ENCODE peak calls at places on chromosomes 11 and 22, in five cellular contexts. H is A549, Q is transverse colon, V is HepG2, E is H1. X is an unnamed sample.

GRCh38 chr22:44392446-44392921 is 79.7 kb upstream of the SHISAL1 start:
- DNase-seq in H (no peak), Q (no peak), V (no peak), E (peak; percentile 38), X (peak; percentile 62)

GRCh38 chr22:30902496-30903357 is 65.8 kb downstream of the MORC2 start:
- DNase-seq in H (no peak), Q (no peak), V (no peak), E (peak; percentile 20), X (no peak)

GRCh38 chr11:41872458-41872857 is 413.0 kb upstream of the LRRC4C start:
- DNase-seq in H (no peak), Q (no peak), V (no peak), E (no peak), X (no peak)

GRCh38 chr22:48167238-48167637 is 1404.8 kb downstream of the TBC1D22A start:
- DNase-seq in H (no peak), Q (no peak), V (no peak), E (no peak), X (no peak)

GRCh38 chr22:26589367-26589844 is 526 bp downstream of the TPST2 start:
- DNase-seq in H (peak; percentile 20), Q (peak; percentile 57), V (no peak), E (peak; percentile 61), X (no peak)

GRCh38 chr22:45656577-45656976 is 15.1 kb upstream of the ATXN10 start:
- DNase-seq in H (no peak), Q (no peak), V (peak; percentile 43), E (no peak), X (no peak)

GRCh38 chr11:9461760-9462134 is 935 bp downstream of the ZNF143 start:
- DNase-seq in H (peak; percentile 33), Q (no peak), V (peak; percentile 12), E (no peak), X (no peak)

GRCh38 chr11:65204646-65205601 is 23.2 kb downstream of the CAPN1 start:
- DNase-seq in H (peak; percentile 48), Q (no peak), V (peak; percentile 37), E (peak; percentile 95), X (no peak)

GRCh38 chr11:135075740-135076139 is 663.7 kb upstream of the B3GAT1 start:
- DNase-seq in H (peak; percentile 83), Q (peak; percentile 32), V (peak; percentile 78), E (peak; percentile 98), X (no peak)

GRCh38 chr22:31753005-31753633 is 700 bp upstream of the DEPDC5 start:
- DNase-seq in H (peak; percentile 5), Q (peak; percentile 18), V (peak; percentile 87), E (peak; percentile 76), X (peak; percentile 81)

GRCh38 chr11:15955595-15955994 is 400.8 kb downstream of the SOX6 start:
- DNase-seq in H (no peak), Q (no peak), V (no peak), E (no peak), X (no peak)

GRCh38 chr22:31836010-31836409 is 82.2 kb downstream of the DEPDC5 start:
- DNase-seq in H (no peak), Q (no peak), V (no peak), E (no peak), X (no peak)

GRCh38 chr11:65274734-65275682 is 13.2 kb downstream of the POLA2 start:
- DNase-seq in H (peak; percentile 85), Q (peak; percentile 79), V (peak; percentile 89), E (no peak), X (no peak)

GRCh38 chr11:44229003-44229570 is 80.9 kb downstream of the ALX4 start:
- DNase-seq in H (no peak), Q (peak; percentile 44), V (no peak), E (no peak), X (no peak)

GRCh38 chr11:78022397-78023396 is at the start of gene KCTD14:
- DNase-seq in H (no peak), Q (peak; percentile 69), V (peak; percentile 53), E (peak; percentile 78), X (no peak)

GRCh38 chr11:112459001-112459400 is 198.3 kb upstream of the PLET1 start:
- DNase-seq in H (no peak), Q (no peak), V (no peak), E (no peak), X (no peak)

GRCh38 chr11:121592708-121593107 is 139.9 kb upstream of the SORL1-AS1 start:
- DNase-seq in H (no peak), Q (no peak), V (no peak), E (no peak), X (no peak)

GRCh38 chr11:121596195-121597145 is 143.7 kb upstream of the SORL1-AS1 start:
- DNase-seq in H (no peak), Q (no peak), V (no peak), E (no peak), X (no peak)

GRCh38 chr11:121590772-121591404 is 138.1 kb upstream of the SORL1-AS1 start:
- DNase-seq in H (no peak), Q (no peak), V (no peak), E (no peak), X (no peak)

GRCh38 chr11:121591405-121592033 is 138.8 kb upstream of the SORL1-AS1 start:
- DNase-seq in H (peak; percentile 63), Q (peak; percentile 73), V (peak; percentile 59), E (peak; percentile 81), X (no peak)

DNA sequence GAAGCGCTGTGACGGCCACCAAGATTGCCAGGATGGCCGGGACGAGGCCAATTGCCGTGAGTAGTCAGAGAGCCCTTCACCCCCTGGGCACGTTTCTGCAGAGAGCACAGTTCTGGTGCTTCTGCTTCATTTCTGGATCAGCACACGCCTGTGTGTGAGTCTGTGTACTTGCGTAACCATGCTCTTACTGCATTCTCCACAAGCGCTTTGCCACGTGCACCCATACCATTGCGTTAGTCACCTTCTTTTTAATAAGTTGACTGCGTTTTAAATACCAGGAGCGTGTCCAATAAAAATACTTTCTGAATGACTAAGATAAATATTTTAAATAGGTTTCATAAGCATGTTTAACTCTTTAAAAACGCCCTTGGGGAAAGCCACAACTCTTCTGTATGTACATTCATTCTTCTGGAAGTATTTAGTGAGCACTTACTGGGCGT is 143.0 kb upstream of the SORL1-AS1 start:
- DNase-seq in H (peak; percentile 51), Q (no peak), V (no peak), E (no peak), X (no peak)
- TF ChIP-seq EP300 in H (no peak), Q (peak; percentile 74), V (no peak), E (no peak), X (peak; percentile 77)

DNA sequence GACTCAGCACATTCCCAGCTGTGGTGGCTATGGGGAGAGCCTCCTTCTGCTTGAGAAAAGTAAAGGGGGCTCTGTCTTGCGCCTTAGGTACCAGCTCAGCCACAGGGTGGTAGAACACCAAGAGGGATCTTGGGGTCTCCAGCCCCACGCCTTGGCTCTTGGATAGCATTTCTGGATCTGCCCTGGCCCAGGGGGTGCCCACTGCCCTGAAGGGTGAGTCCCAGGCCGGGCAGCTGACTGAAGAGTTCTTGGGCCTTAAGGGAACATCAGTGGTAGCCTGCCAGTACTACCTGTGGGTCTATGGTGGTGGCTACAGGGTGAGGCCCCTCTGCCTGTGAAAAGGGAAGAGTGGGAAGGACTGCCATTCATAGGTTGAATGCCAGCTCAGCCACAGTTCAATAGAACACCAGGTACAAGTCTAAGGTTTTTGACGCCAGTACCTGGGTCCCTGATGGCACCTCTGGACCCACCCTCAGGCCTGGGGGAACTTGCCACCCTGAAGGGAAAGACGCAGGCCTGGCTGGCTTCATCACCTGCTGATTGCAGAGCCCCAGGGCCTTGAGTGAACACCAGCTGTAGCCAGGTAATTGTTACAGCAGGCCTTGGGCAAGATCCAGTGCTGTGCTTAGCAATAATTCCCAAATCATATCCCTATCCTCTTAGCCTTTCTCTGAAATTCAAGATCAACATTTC is 3.9 kb downstream of the CWF19L2 start:
- DNase-seq in H (no peak), Q (no peak), V (no peak), E (no peak), X (no peak)
- H3K27ac ChIP-seq in H (no peak overlapping the region), Q (no peak overlapping the region), V (no peak overlapping the region), E (no peak overlapping the region), X (no peak overlapping the region)

DNA sequence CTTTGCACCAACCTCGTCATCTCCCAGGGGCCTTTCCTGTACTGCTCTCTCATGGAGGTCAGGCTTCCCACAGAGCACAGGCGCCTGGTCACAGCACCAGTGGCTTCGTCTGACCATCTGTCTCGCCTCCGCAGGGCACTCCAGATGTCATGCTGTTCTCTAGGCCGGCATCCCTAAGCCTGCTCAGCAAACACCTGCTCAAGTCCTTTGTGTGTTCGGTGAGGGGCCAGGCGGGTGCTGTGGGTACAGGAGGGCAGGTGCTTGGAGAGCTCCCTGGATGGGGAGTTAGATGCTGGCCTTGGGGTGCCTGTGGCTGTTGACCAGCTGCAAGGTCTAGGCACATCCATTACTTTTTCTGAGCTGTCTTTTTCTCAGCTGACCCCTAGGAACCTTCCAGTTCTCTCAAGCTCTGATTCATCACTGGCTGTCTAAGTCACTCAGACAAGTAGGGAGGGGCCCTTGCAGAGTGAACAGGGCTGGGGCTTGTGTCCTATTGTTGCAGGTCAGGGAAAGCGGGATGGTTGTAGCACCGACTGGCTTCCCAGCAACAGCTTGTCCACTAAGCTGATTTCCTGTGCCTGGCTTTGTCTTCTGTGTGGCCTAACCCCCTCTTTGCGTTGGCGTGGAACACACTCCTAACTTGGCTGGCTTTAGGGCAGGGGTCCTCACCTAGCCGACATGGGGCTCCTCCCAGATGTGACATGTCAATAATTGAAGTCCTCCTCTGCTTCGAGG is 9.2 kb downstream of the CLDN5 start:
- DNase-seq in H (no peak), Q (no peak), V (no peak), E (no peak), X (no peak)
- TF ChIP-seq EP300 in H (no peak), Q (no peak), V (no peak), E (no peak), X (no peak)

GRCh38 chr11:60870276-60870675 is 2.9 kb downstream of the ZP1 start:
- DNase-seq in H (no peak), Q (no peak), V (no peak), E (no peak), X (no peak)

GRCh38 chr11:60869451-60869825 is 2.1 kb downstream of the ZP1 start:
- DNase-seq in H (no peak), Q (no peak), V (no peak), E (no peak), X (no peak)

GRCh38 chr11:60867871-60868681 is 734 bp downstream of the ZP1 start:
- DNase-seq in H (no peak), Q (no peak), V (no peak), E (no peak), X (no peak)

GRCh38 chr11:60866911-60867870 is at the start of gene ZP1:
- DNase-seq in H (no peak), Q (no peak), V (no peak), E (no peak), X (no peak)

GRCh38 chr11:60868682-60869450 is 1.5 kb downstream of the ZP1 start:
- DNase-seq in H (no peak), Q (no peak), V (no peak), E (no peak), X (no peak)
- H3K27ac ChIP-seq in H (no peak overlapping the region), Q (no peak overlapping the region), V (no peak overlapping the region), E (no peak overlapping the region), X (no peak overlapping the region)